ENCODE peak calls at places on chromosomes 13 and 19, in four cellular contexts. One of them, this sample, is unnamed.

GRCh38 chr13:106491928-106492327 is 43.5 kb downstream of the EFNB2 start:
- DNase-seq in H9: no peak
- DNase-seq in IMR-90: no peak
- DNase-seq in neuronal stem cell: no peak
- DNase-seq in this sample: no peak

GRCh38 chr13:45878966-45879365 is 27.4 kb upstream of the SIAH3 start:
- DNase-seq in neuronal stem cell: no peak
- DNase-seq in IMR-90: no peak
- DNase-seq in H9: no peak
- DNase-seq in this sample: no peak

GRCh38 chr19:55857149-55857548 is 20.8 kb downstream of the NLRP4 start:
- DNase-seq in neuronal stem cell: no peak
- DNase-seq in H9: no peak
- DNase-seq in IMR-90: no peak
- DNase-seq in this sample: no peak

GRCh38 chr19:16076154-16076957 is at the start of gene TPM4:
- DNase-seq in IMR-90: peak; percentile 96
- DNase-seq in neuronal stem cell: peak; percentile 86
- DNase-seq in H9: peak; percentile 95
- DNase-seq in this sample: peak; percentile 97

GRCh38 chr13:111661052-111661451 is 340.6 kb downstream of the TEX29 start:
- DNase-seq in IMR-90: no peak
- DNase-seq in H9: peak; percentile 10
- DNase-seq in neuronal stem cell: no peak
- DNase-seq in this sample: no peak

GRCh38 chr13:106847049-106847448 is 279.1 kb upstream of the ARGLU1 start:
- DNase-seq in neuronal stem cell: no peak
- DNase-seq in IMR-90: no peak
- DNase-seq in H9: no peak
- DNase-seq in this sample: no peak

GRCh38 chr19:41206926-41207750 is 11.9 kb upstream of the AXL start:
- DNase-seq in neuronal stem cell: no peak
- DNase-seq in H9: peak; percentile 57
- DNase-seq in IMR-90: no peak
- DNase-seq in this sample: no peak

GRCh38 chr13:106534844-106535551 is 464 bp downstream of the EFNB2 start:
- DNase-seq in IMR-90: peak; percentile 16
- DNase-seq in H9: no peak
- DNase-seq in neuronal stem cell: no peak
- DNase-seq in this sample: peak; percentile 48

GRCh38 chr13:54699831-54700230 is 1671.2 kb downstream of the OLFM4 start:
- DNase-seq in neuronal stem cell: no peak
- DNase-seq in IMR-90: no peak
- DNase-seq in H9: no peak
- DNase-seq in this sample: no peak

GRCh38 chr13:62337109-62337880 is 921.6 kb upstream of the PCDH20 start:
- DNase-seq in neuronal stem cell: peak; percentile 26
- DNase-seq in IMR-90: no peak
- DNase-seq in H9: peak; percentile 27
- DNase-seq in this sample: no peak

GRCh38 chr13:52428295-52428694 is 22.1 kb downstream of the VPS36 start:
- DNase-seq in neuronal stem cell: no peak
- DNase-seq in H9: no peak
- DNase-seq in IMR-90: peak; percentile 70
- DNase-seq in this sample: no peak

GRCh38 chr19:860481-861098 is 1.1 kb downstream of the CFD start:
- DNase-seq in H9: no peak
- DNase-seq in neuronal stem cell: peak; percentile 61
- DNase-seq in IMR-90: peak; percentile 75
- DNase-seq in this sample: peak; percentile 51

GRCh38 chr13:50319603-50320296 is 304.5 kb downstream of the KCNRG start:
- DNase-seq in H9: no peak
- DNase-seq in neuronal stem cell: no peak
- DNase-seq in IMR-90: peak; percentile 29
- DNase-seq in this sample: peak; percentile 60

GRCh38 chr13:47133024-47133445 is 236.2 kb upstream of the HTR2A start:
- DNase-seq in IMR-90: no peak
- DNase-seq in H9: no peak
- DNase-seq in neuronal stem cell: no peak
- DNase-seq in this sample: no peak

GRCh38 chr13:113082198-113083021 is 23.2 kb upstream of the F7 start:
- DNase-seq in H9: no peak
- DNase-seq in IMR-90: no peak
- DNase-seq in neuronal stem cell: no peak
- DNase-seq in this sample: no peak

GRCh38 chr19:35518313-35518712 is 4.9 kb upstream of the DMKN start:
- DNase-seq in H9: no peak
- DNase-seq in IMR-90: peak; percentile 98
- DNase-seq in neuronal stem cell: no peak
- DNase-seq in this sample: peak; percentile 91

GRCh38 chr19:771332-771785 is 20.4 kb downstream of the MISP start:
- DNase-seq in H9: peak; percentile 64
- DNase-seq in IMR-90: peak; percentile 43
- DNase-seq in neuronal stem cell: no peak
- DNase-seq in this sample: peak; percentile 70

GRCh38 chr19:51136891-51137551 is 5.1 kb upstream of the SIGLEC7 start:
- DNase-seq in neuronal stem cell: no peak
- DNase-seq in H9: no peak
- DNase-seq in IMR-90: no peak
- DNase-seq in this sample: no peak

GRCh38 chr13:20398459-20398858 is 127.2 kb downstream of the CRYL1 start:
- DNase-seq in H9: no peak
- DNase-seq in IMR-90: no peak
- DNase-seq in neuronal stem cell: no peak
- DNase-seq in this sample: no peak

GRCh38 chr13:53781941-53782340 is 753.3 kb downstream of the OLFM4 start:
- DNase-seq in IMR-90: no peak
- DNase-seq in neuronal stem cell: peak; percentile 3
- DNase-seq in H9: peak; percentile 31
- DNase-seq in this sample: no peak

GRCh38 chr13:51844862-51845573 is at the start of gene TMEM272:
- DNase-seq in IMR-90: peak; percentile 11
- DNase-seq in neuronal stem cell: peak; percentile 37
- DNase-seq in H9: peak; percentile 72
- DNase-seq in this sample: peak; percentile 57

GRCh38 chr19:2044709-2045500 is 6.1 kb downstream of the MKNK2 start:
- DNase-seq in IMR-90: no peak
- DNase-seq in H9: peak; percentile 30
- DNase-seq in neuronal stem cell: no peak
- DNase-seq in this sample: no peak

GRCh38 chr19:2042485-2043268 is 8.4 kb downstream of the MKNK2 start:
- DNase-seq in IMR-90: no peak
- DNase-seq in neuronal stem cell: no peak
- DNase-seq in H9: no peak
- DNase-seq in this sample: no peak

GRCh38 chr19:2043864-2044708 is 7.0 kb downstream of the MKNK2 start:
- DNase-seq in H9: peak; percentile 55
- DNase-seq in neuronal stem cell: no peak
- DNase-seq in IMR-90: no peak
- DNase-seq in this sample: no peak

GRCh38 chr19:2041686-2042484 is 9.2 kb downstream of the MKNK2 start:
- DNase-seq in neuronal stem cell: peak; percentile 93
- DNase-seq in H9: peak; percentile 98
- DNase-seq in IMR-90: peak; percentile 85
- DNase-seq in this sample: peak; percentile 87

DNA sequence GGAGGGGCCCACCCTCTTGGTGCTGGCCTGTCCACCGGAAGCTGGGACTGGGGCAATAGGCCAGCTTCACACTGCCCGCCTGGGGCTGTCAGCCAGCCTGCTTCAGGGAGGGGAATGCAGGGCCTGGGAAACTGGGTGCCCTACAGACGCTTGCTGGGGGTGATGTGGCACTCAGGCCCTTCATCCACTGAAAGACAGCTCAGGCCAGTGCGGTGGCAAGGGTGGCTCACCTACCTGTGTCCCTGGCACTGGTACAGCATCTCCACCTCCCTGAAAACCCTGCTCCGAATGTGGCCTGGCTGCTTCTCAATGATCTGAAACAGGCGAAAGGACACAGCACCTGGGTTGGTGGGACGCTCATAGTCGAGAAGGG is 7.8 kb downstream of the MKNK2 start:
- DNase-seq in IMR-90: no peak
- DNase-seq in neuronal stem cell: no peak
- DNase-seq in H9: no peak
- DNase-seq in this sample: no peak
- H3K4me2 ChIP-seq in IMR-90: no peak overlapping the region
- H3K4me2 ChIP-seq in neuronal stem cell: no peak overlapping the region
- H3K4me2 ChIP-seq in H9: no peak overlapping the region
- H3K4me2 ChIP-seq in this sample: no peak overlapping the region

GRCh38 chr19:39141929-39142328 is 16.3 kb downstream of the PAK4 start:
- DNase-seq in neuronal stem cell: no peak
- DNase-seq in IMR-90: no peak
- DNase-seq in H9: no peak
- DNase-seq in this sample: no peak

GRCh38 chr19:39140594-39140993 is 15.0 kb downstream of the PAK4 start:
- DNase-seq in neuronal stem cell: no peak
- DNase-seq in H9: no peak
- DNase-seq in IMR-90: no peak
- DNase-seq in this sample: no peak

GRCh38 chr19:39138221-39139211 is 12.9 kb downstream of the PAK4 start:
- DNase-seq in H9: no peak
- DNase-seq in IMR-90: no peak
- DNase-seq in neuronal stem cell: no peak
- DNase-seq in this sample: no peak

GRCh38 chr19:39140195-39140516 is 14.6 kb downstream of the PAK4 start:
- DNase-seq in IMR-90: no peak
- DNase-seq in neuronal stem cell: no peak
- DNase-seq in H9: no peak
- DNase-seq in this sample: no peak

DNA sequence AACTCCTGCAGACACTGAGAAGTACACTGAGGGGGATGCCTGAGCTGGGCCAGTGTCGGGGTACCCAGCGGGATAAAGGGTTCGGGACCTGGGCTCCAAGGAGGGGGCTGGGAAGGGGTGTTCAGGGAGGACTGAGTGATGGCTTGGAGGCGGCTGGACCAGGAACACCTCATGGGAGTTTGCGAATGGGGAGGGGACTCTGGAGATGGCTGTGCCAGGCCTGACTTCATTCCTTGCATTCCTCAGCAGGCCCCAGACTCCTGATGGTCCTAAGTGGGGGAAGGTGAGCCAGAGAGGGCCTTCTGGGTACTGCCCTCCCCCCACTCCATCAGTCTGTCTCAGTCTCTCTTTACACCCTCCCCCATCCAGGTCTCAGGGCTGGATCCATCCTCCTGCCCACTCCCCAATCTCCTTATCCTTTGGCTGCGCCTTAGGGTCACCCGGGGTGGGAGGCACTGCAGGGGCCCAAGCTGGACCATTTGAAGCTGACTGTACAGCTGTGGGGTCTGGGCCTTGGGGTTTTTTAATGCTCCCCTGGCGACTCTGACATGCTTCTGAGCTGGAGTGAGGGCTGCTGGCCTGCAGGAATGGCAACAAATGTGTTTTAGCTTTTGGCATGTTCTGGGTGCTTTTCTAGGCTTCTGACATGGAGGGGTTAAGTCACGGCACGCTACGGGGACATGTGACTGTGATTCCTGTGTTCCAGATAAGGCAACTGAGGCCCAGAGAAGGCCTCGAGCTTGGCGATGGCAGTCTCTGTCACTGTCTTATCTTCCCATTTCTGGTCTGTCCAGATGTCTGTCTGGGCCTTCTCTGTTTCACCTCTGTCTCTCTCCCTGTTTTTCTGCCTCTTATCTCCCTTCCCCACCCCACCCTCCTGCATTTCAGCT is 14.0 kb downstream of the PAK4 start:
- DNase-seq in H9: peak; percentile 64
- DNase-seq in neuronal stem cell: no peak
- DNase-seq in IMR-90: no peak
- DNase-seq in this sample: no peak
- H3K14ac ChIP-seq in H9: no peak overlapping the region
- H3K14ac ChIP-seq in neuronal stem cell: no peak overlapping the region
- H3K14ac ChIP-seq in IMR-90: peak overlapping the region; percentile 19
- H3K14ac ChIP-seq in this sample: no peak overlapping the region

DNA sequence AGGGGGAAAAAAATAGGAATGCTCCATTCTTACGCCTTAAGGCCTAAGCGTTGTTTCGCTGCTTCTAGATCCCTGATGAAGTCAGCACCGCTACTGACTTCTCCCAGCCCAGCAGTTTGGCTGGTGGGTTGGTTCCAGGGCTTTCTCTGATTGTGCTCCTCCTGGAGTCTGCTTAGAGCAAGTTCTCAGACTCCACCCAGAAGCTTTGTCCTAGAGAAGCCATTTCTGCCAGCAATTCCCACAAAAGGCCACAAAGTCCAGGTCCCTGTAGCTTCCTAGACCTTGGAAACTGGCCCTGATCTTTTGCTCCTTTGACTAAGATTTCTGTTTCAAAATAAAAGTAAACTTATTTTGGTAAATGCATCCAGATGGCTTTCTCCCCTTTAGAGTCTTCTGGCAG is 65.4 kb downstream of the KCTD12 start:
- DNase-seq in H9: no peak
- DNase-seq in IMR-90: no peak
- DNase-seq in neuronal stem cell: no peak
- DNase-seq in this sample: peak; percentile 16
- H3K4me2 ChIP-seq in H9: no peak overlapping the region
- H3K4me2 ChIP-seq in IMR-90: no peak overlapping the region
- H3K4me2 ChIP-seq in neuronal stem cell: no peak overlapping the region
- H3K4me2 ChIP-seq in this sample: no peak overlapping the region

GRCh38 chr19:45262570-45262969 is 11.5 kb downstream of the MARK4 start:
- DNase-seq in H9: no peak
- DNase-seq in IMR-90: no peak
- DNase-seq in neuronal stem cell: no peak
- DNase-seq in this sample: no peak
- H3K14ac ChIP-seq in H9: no peak overlapping the region
- H3K14ac ChIP-seq in IMR-90: no peak overlapping the region
- H3K14ac ChIP-seq in neuronal stem cell: no peak overlapping the region
- H3K14ac ChIP-seq in this sample: no peak overlapping the region

GRCh38 chr19:18603958-18604819 is 2.4 kb downstream of the CRLF1 start:
- DNase-seq in IMR-90: no peak
- DNase-seq in H9: no peak
- DNase-seq in neuronal stem cell: no peak
- DNase-seq in this sample: no peak

GRCh38 chr19:18605196-18605545 is 1.4 kb downstream of the CRLF1 start:
- DNase-seq in IMR-90: no peak
- DNase-seq in H9: no peak
- DNase-seq in neuronal stem cell: no peak
- DNase-seq in this sample: no peak

GRCh38 chr19:18604820-18605159 is 1.8 kb downstream of the CRLF1 start:
- DNase-seq in H9: no peak
- DNase-seq in IMR-90: no peak
- DNase-seq in neuronal stem cell: no peak
- DNase-seq in this sample: no peak

GRCh38 chr19:18601875-18602274 is 4.7 kb downstream of the CRLF1 start:
- DNase-seq in H9: no peak
- DNase-seq in IMR-90: no peak
- DNase-seq in neuronal stem cell: no peak
- DNase-seq in this sample: no peak

GRCh38 chr19:18603255-18603957 is 3.2 kb downstream of the CRLF1 start:
- DNase-seq in neuronal stem cell: no peak
- DNase-seq in IMR-90: no peak
- DNase-seq in H9: peak; percentile 71
- DNase-seq in this sample: peak; percentile 64
- H3K4me2 ChIP-seq in neuronal stem cell: peak overlapping the region; percentile 70
- H3K4me2 ChIP-seq in IMR-90: no peak overlapping the region
- H3K4me2 ChIP-seq in H9: peak overlapping the region; percentile 20
- H3K4me2 ChIP-seq in this sample: peak overlapping the region; percentile 9

This sample was measured in mesenchymal stem cell.